ENCODE peak calls at places on chromosomes 13 and 19, in eight cellular contexts. W is left kidney; N is stimulated activated naive B cell treated with anti-CD40 and anti-IgM and Interleukin-4, amounts not matched to agents 10 μg/mL and 1 μg/mL and 100 μg/mL, for 72 hours; K is CD4-positive, CD25-positive, alpha-beta regulatory T cell; F is activated naive CD8-positive, alpha-beta T cell treated with anti-CD3 and anti-CD28 coated beads, Interleukin-2, amount 50 U/mL, for 24 hours; R is NCI-H1417; B is central memory CD4-positive, alpha-beta T cell; Z is stimulated activated CD4-positive, alpha-beta T cell treated with anti-CD3 and anti-CD28 coated beads, Interleukin-1b, Interleukin-23, amount 100 ng/mL, for 24 hours. O is an unnamed sample.

GRCh38 chr19:39987167-39987566 is 9.7 kb upstream of the ZNF546 start:
- DNase-seq in N (no peak), Z (no peak), R (no peak), B (no peak), F (no peak), K (no peak), W (no peak), O (no peak)

GRCh38 chr19:34661357-34661756 is 15.6 kb downstream of the SCGB2B2 start:
- DNase-seq in B (no peak), N (no peak), R (no peak), W (no peak), Z (no peak), F (no peak), K (no peak), O (no peak)

GRCh38 chr19:11281336-11282049 is 14.5 kb upstream of the TSPAN16 start:
- DNase-seq in K (no peak), N (no peak), B (no peak), F (no peak), R (no peak), W (no peak), Z (no peak), O (no peak)

GRCh38 chr13:38688674-38689073 is 1.8 kb downstream of the FREM2 start:
- DNase-seq in F (no peak), W (no peak), Z (no peak), B (no peak), R (no peak), N (no peak), K (no peak), O (no peak)

GRCh38 chr19:38583219-38583984 is 34.4 kb downstream of the MAP4K1 start:
- DNase-seq in N (peak; percentile 29), F (no peak), R (no peak), K (no peak), W (no peak), B (no peak), Z (no peak), O (no peak)

GRCh38 chr13:30276178-30276577 is 31.2 kb downstream of the KATNAL1 start:
- DNase-seq in F (no peak), W (no peak), B (no peak), K (no peak), Z (no peak), R (no peak), N (no peak), O (peak; percentile 22)

GRCh38 chr13:30193279-30194234 is 113.8 kb downstream of the KATNAL1 start:
- DNase-seq in B (no peak), R (no peak), K (no peak), W (no peak), Z (no peak), F (no peak), N (no peak), O (no peak)

GRCh38 chr13:65456150-65456912 is 1773.8 kb downstream of the PCDH9 start:
- DNase-seq in R (no peak), Z (no peak), B (no peak), F (no peak), K (no peak), W (no peak), N (no peak), O (no peak)

GRCh38 chr13:103188688-103189326 is 122.6 kb upstream of the SLC10A2 start:
- DNase-seq in F (no peak), Z (no peak), N (no peak), K (peak; percentile 3), B (no peak), R (peak; percentile 25), W (peak; percentile 65), O (no peak)

GRCh38 chr13:57857945-57858344 is 226.4 kb downstream of the PCDH17 start:
- DNase-seq in N (no peak), F (no peak), Z (no peak), R (no peak), W (no peak), K (no peak), B (no peak), O (no peak)

GRCh38 chr13:103403814-103404213 is 337.6 kb upstream of the SLC10A2 start:
- DNase-seq in K (no peak), Z (no peak), B (no peak), F (no peak), N (no peak), W (peak; percentile 4), R (no peak), O (no peak)

GRCh38 chr19:46932346-46932745 is 71.5 kb downstream of the ARHGAP35 start:
- DNase-seq in K (no peak), Z (no peak), B (no peak), W (no peak), N (no peak), R (no peak), F (no peak), O (no peak)

GRCh38 chr13:99314640-99315176 is 7.5 kb upstream of the GPR183 start:
- DNase-seq in B (peak; percentile 85), N (no peak), K (peak; percentile 83), Z (no peak), F (peak; percentile 64), R (no peak), W (peak; percentile 58), O (peak; percentile 64)

GRCh38 chr13:101520672-101521071 is 68.2 kb downstream of the ITGBL1 start:
- DNase-seq in B (peak; percentile 27), R (no peak), F (no peak), W (no peak), N (no peak), K (peak; percentile 67), Z (no peak), O (peak; percentile 37)

GRCh38 chr13:27493981-27494380 is 43.6 kb upstream of the MTIF3 start:
- DNase-seq in B (no peak), K (no peak), F (no peak), N (no peak), Z (no peak), W (no peak), R (no peak), O (no peak)

GRCh38 chr13:71240906-71241305 is 626.1 kb downstream of the DACH1 start:
- DNase-seq in W (peak; percentile 39), N (no peak), B (no peak), F (no peak), Z (no peak), K (no peak), R (peak; percentile 7), O (no peak)

GRCh38 chr19:3586124-3586626 is 897 bp downstream of the GIPC3 start:
- DNase-seq in N (no peak), Z (no peak), R (no peak), W (peak; percentile 61), F (peak; percentile 68), B (no peak), K (no peak), O (peak; percentile 33)

GRCh38 chr19:42111384-42111783 is 20.9 kb downstream of the POU2F2 start:
- DNase-seq in F (no peak), Z (no peak), W (no peak), R (no peak), K (no peak), B (no peak), N (no peak), O (no peak)

GRCh38 chr13:66748712-66749111 is 481.4 kb downstream of the PCDH9 start:
- DNase-seq in Z (no peak), K (no peak), W (no peak), B (no peak), R (no peak), N (peak; percentile 14), F (no peak), O (no peak)

GRCh38 chr19:54518844-54519243 is 16.2 kb downstream of the LAIR2 start:
- DNase-seq in N (peak; percentile 35), K (peak; percentile 48), R (no peak), Z (no peak), B (peak; percentile 16), F (peak; percentile 15), W (no peak), O (peak; percentile 72)

GRCh38 chr13:49454388-49455015 is 10.4 kb downstream of the SETDB2 start:
- DNase-seq in N (no peak), W (no peak), F (no peak), B (peak; percentile 34), K (peak; percentile 73), Z (no peak), R (no peak), O (no peak)

GRCh38 chr13:43107780-43108179 is 84.4 kb downstream of the DNAJC15 start:
- DNase-seq in R (no peak), B (no peak), F (no peak), W (no peak), N (no peak), Z (no peak), K (no peak), O (no peak)

GRCh38 chr13:44648392-44649117 is 72.4 kb upstream of the TSC22D1 start:
- DNase-seq in Z (no peak), B (peak; percentile 9), F (no peak), W (peak; percentile 77), K (peak; percentile 14), R (no peak), N (no peak), O (no peak)

GRCh38 chr13:26463848-26464247 is 93.6 kb upstream of the WASF3 start:
- DNase-seq in N (no peak), W (no peak), R (no peak), Z (no peak), B (no peak), F (no peak), K (no peak), O (no peak)

GRCh38 chr19:47351545-47351944 is 2.4 kb downstream of the DHX34 start:
- DNase-seq in B (no peak), K (peak; percentile 33), R (no peak), Z (no peak), W (no peak), N (no peak), F (no peak), O (no peak)

GRCh38 chr13:75264611-75265010 is 217.4 kb downstream of the TBC1D4 start:
- DNase-seq in F (no peak), K (no peak), W (no peak), Z (no peak), R (no peak), B (no peak), N (no peak), O (no peak)

GRCh38 chr13:74191036-74191809 is 57.0 kb upstream of the KLF12 start:
- DNase-seq in N (no peak), Z (no peak), F (no peak), W (peak; percentile 79), R (no peak), B (no peak), K (peak; percentile 4), O (no peak)

GRCh38 chr13:112096959-112097358 is 30.0 kb downstream of the SOX1 start:
- DNase-seq in W (no peak), R (no peak), N (no peak), F (no peak), B (no peak), K (no peak), Z (no peak), O (no peak)